ENCODE peak calls at places on chromosomes 16 and 17, in seven cellular contexts. V is astrocyte of the cerebellum; Z is left ventricle myocardium inferior; X is mammary epithelial cell; I is AG10803; C is CD8-positive, alpha-beta T cell; D is heart right ventricle. S is an unnamed sample.

GRCh38 chr17:59846391-59847165 is 46.2 kb downstream of the TUBD1 start:
- DNase-seq in Z (peak), C (no peak), I (peak), X (peak), D (no peak), V (peak), S (no peak)

GRCh38 chr16:82694239-82694874 is 67.6 kb downstream of the CDH13 start:
- DNase-seq in C (no peak), V (no peak), Z (no peak), X (peak), I (peak), D (no peak), S (no peak)

GRCh38 chr16:20814761-20815160 is 8.4 kb downstream of the REXO5 start:
- DNase-seq in V (peak), I (no peak), X (no peak), Z (no peak), C (no peak), D (no peak), S (peak)

GRCh38 chr16:61891460-61891859 is 144.8 kb downstream of the CDH8 start:
- DNase-seq in V (no peak), X (no peak), D (no peak), I (no peak), C (no peak), Z (no peak), S (no peak)

GRCh38 chr16:67552476-67552875 is 9.8 kb upstream of the CTCF start:
- DNase-seq in I (no peak), X (no peak), Z (no peak), C (no peak), D (no peak), V (no peak), S (no peak)

GRCh38 chr17:55289978-55290377 is 25.2 kb downstream of the HLF start:
- DNase-seq in I (no peak), X (no peak), V (no peak), Z (no peak), C (no peak), D (no peak), S (no peak)

GRCh38 chr16:79004281-79004680 is 596.3 kb downstream of the MAF start:
- DNase-seq in Z (no peak), D (no peak), X (no peak), I (no peak), V (no peak), C (no peak), S (no peak)

GRCh38 chr17:78997231-78997741 is 12.3 kb downstream of the CANT1 start:
- DNase-seq in C (no peak), V (no peak), X (no peak), Z (no peak), I (no peak), D (no peak), S (no peak)

GRCh38 chr17:74211141-74211928 is 2.0 kb upstream of the TTYH2 start:
- DNase-seq in D (no peak), X (no peak), V (no peak), Z (no peak), I (no peak), C (no peak), S (no peak)

GRCh38 chr17:9279911-9280310 is 258.6 kb downstream of the NTN1 start:
- DNase-seq in D (no peak), Z (no peak), X (no peak), I (no peak), C (no peak), V (no peak), S (no peak)

GRCh38 chr16:72371307-72372081 is 199.5 kb upstream of the PMFBP1 start:
- DNase-seq in V (peak), I (peak), X (peak), C (no peak), D (no peak), Z (no peak), S (no peak)

GRCh38 chr17:42112552-42113176 is at the start of gene DHX58:
- DNase-seq in V (peak), C (peak), I (peak), D (peak), X (peak), Z (peak), S (peak)

GRCh38 chr16:55010492-55011260 is 80.0 kb downstream of the IRX5 start:
- DNase-seq in X (no peak), I (peak), D (no peak), V (no peak), C (no peak), Z (no peak), S (no peak)

GRCh38 chr16:10629592-10629963 is 49.2 kb upstream of the EMP2 start:
- DNase-seq in I (no peak), D (no peak), C (no peak), V (no peak), X (no peak), Z (no peak), S (no peak)

GRCh38 chr17:60142872-60143499 is 6.8 kb upstream of the CA4 start:
- DNase-seq in X (peak), V (peak), Z (peak), I (peak), D (peak), C (peak), S (peak)

GRCh38 chr17:78759203-78759968 is 22.7 kb downstream of the CYTH1 start:
- DNase-seq in D (peak), I (no peak), X (no peak), Z (peak), V (peak), C (peak), S (peak)

GRCh38 chr16:63652091-63652490 is 1469.8 kb downstream of the CDH11 start:
- DNase-seq in D (no peak), V (no peak), C (no peak), Z (no peak), X (no peak), I (no peak), S (no peak)

GRCh38 chr16:3971706-3972105 is 91.2 kb upstream of the CREBBP start:
- DNase-seq in X (no peak), Z (no peak), I (no peak), D (no peak), C (no peak), V (no peak), S (no peak)

GRCh38 chr17:49195746-49196145 is 14.6 kb downstream of the GNGT2 start:
- DNase-seq in X (no peak), D (no peak), I (no peak), C (no peak), V (no peak), Z (no peak), S (no peak)

GRCh38 chr17:56798916-56799315 is 34.8 kb downstream of the C17orf67 start:
- DNase-seq in D (no peak), I (peak), X (no peak), C (no peak), V (no peak), Z (no peak), S (no peak)

GRCh38 chr17:31469959-31470358 is 78.5 kb downstream of the RAB11FIP4 start:
- DNase-seq in X (no peak), V (no peak), I (no peak), Z (no peak), C (no peak), D (no peak), S (peak)

GRCh38 chr16:11639925-11640899 is 28.0 kb upstream of the SNN start:
- DNase-seq in X (peak), I (peak), D (peak), V (peak), Z (peak), C (no peak), S (no peak)

GRCh38 chr17:74715144-74715543 is 2.4 kb upstream of the CD300LF start:
- DNase-seq in Z (no peak), V (no peak), X (no peak), D (no peak), I (no peak), C (no peak), S (no peak)

GRCh38 chr17:3685174-3685812 is 10.7 kb downstream of the P2RX5 start:
- DNase-seq in Z (no peak), C (no peak), X (peak), I (no peak), V (no peak), D (no peak), S (no peak)

GRCh38 chr17:21376585-21376834 is 353 bp downstream of the KCNJ12 start:
- DNase-seq in I (no peak), Z (no peak), V (no peak), C (no peak), X (no peak), D (peak), S (no peak)

GRCh38 chr16:19138601-19139000 is 24.8 kb downstream of the ITPRIPL2 start:
- DNase-seq in X (peak), D (peak), Z (peak), I (peak), C (no peak), V (no peak), S (no peak)

DNA sequence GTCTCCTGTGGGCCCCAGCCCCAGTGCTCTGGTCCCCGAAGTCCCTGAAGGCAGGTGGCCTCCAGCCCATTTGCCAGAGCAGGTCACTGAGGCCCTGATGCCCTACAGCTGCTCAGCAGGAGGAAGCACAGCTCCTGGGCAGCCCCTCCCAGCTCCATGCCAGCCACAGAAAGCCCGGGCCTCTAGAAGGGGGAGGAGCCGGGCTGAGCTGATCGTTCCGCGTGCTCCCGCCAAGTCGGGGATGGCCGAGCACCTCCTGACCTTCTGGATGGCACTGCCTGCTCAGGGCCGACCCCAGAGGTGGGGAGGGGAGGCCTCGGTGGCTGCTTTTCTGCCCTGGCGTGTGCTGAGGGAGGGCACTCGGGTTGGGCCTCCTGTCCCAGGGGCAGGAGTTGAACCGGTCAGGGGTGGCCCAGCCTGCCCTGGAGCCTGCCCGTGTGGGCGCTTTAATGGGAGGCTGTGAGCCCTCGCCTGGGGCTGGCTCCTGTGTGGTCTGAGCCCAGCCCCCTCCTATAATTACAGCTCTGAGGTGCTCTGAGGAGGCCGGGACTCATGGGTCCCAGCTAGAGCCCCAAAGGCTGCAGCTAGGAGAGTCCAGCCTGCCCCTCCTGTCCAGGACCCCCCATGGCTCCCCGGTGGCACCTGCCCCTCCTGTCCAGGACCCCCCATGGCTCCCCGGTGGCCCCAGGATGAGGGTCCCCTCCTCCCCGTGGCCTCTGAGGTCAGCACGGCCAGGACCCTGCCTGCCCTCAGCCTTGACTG is 29.7 kb downstream of the ZFPM1 start:
- DNase-seq in V (no peak), D (no peak), Z (no peak), C (no peak), X (no peak), I (no peak), S (no peak)
- H3K4me3 ChIP-seq in V (no peak), D (no peak), Z (no peak), C (no peak), X (no peak), I (no peak), S (no peak)

GRCh38 chr17:82846061-82846691 is 6.4 kb upstream of the ZNF750 start:
- DNase-seq in I (no peak), V (no peak), C (no peak), X (no peak), D (no peak), Z (no peak), S (no peak)

GRCh38 chr17:82849076-82849945 is 9.5 kb upstream of the ZNF750 start:
- DNase-seq in I (no peak), X (no peak), V (no peak), C (no peak), Z (no peak), D (no peak), S (no peak)

GRCh38 chr17:82845163-82845807 is 5.5 kb upstream of the ZNF750 start:
- DNase-seq in I (no peak), C (no peak), X (no peak), D (peak), Z (peak), V (no peak), S (no peak)

GRCh38 chr17:82851381-82851780 is 11.6 kb upstream of the ZNF750 start:
- DNase-seq in C (no peak), Z (no peak), V (no peak), D (no peak), X (no peak), I (no peak), S (no peak)

DNA sequence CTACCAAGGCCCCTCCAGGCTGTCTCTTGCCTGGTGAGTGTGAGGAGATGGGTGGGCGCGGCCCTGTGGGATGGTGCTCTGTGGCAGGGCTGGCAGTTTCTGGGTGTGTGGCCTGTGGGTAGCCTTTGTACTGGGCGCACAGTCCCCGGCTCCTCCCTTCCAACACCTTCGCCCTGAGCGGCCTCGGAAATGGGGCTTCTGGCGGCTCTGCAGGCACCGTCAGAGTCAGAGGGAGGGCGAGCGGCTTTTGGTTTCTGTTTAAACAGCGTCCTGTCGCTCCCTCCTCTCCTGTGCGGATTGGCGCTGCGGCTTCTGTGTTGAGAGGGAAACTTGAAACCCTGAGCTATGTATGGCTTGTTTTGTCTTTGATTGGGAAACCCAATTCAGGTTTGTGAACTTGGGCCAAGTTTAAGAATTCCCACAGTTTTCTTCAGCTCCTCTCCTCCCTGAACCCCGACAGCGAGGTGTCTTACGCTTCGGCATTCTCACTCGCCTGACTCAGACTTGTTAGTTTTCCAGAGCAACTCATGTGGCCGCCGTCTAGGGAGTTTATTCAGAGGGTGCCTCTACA is 8.3 kb upstream of the ZNF750 start:
- DNase-seq in D (peak), V (peak), C (peak), Z (no peak), I (peak), X (peak), S (peak)
- H3K4me3 ChIP-seq in D (no peak), V (no peak), C (no peak), Z (peak), I (no peak), X (peak), S (peak)

DNA sequence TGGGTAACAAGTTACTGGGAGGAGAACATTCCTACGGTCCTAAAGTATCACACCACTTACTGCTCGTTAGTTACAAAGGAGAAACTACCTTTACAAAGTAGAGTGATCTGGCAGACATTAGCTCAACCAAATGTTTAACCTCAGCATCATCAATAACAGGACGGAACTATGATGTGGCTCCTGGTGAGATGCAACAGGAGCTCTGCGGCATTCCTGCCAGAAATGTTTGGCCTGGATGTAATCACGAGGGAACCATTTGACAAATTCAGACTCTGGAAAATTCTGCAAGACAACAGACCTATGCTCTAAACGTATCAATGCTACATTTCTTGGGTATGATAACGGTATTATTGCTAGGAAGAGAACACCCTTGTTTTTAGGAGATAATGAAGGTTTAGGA is 80.4 kb downstream of the MRM3 start:
- DNase-seq in C (no peak), I (no peak), X (no peak), Z (no peak), D (no peak), V (no peak), S (no peak)
- H3K4me3 ChIP-seq in C (no peak), I (no peak), X (no peak), Z (no peak), D (no peak), V (no peak), S (no peak)

DNA sequence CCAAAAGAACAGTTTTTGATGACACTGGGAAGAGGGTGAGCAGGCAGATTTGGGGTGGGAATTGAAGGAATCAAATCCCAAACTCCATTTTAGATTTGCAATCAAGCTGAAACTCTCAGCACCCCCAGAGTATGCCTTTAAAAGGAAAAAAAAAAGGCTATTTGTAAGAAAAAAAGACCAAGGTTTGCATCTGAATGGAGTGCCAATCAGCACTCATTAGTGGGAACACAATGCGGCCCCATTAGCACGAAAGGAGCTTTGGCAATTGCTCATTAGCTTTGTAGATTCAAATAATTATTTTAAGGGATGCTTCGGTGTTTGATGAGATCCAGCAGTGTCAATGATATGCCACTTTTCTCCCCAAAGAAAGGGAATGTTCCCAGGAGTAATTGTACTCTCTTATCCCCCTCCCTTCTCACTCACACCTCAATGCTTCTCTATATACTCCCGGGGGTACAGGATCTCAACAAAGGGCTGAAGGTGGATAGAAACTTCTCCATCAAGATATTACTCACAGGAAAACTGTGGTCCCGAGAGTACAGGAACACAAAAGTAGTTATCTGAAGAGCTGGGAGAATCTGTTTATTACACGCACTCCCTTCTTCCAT is 32.2 kb downstream of the CHP2 start:
- DNase-seq in X (no peak), D (no peak), I (no peak), C (no peak), Z (no peak), V (no peak), S (no peak)
- H3K4me3 ChIP-seq in X (no peak), D (no peak), I (no peak), C (no peak), Z (no peak), V (no peak), S (no peak)

DNA sequence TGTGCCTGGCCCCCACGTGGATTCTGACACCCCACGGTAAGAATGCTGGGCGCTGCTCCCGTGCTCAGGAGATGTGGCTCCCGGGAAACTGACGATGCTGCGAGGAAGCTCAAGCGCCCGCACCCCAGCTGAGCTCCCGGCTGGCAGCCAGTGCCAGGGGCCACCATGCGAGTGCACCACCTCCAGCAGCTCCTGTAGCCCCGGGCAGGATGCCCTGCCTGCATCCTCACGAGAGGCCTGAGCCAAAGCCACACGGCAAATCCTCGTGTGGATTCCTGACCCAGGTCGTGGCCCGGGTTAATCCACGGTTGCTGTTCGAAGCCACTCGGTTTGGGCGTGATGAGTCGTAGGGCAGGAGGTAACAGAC is 11.6 kb upstream of the DPEP1 start:
- DNase-seq in I (no peak), D (no peak), C (no peak), V (no peak), Z (no peak), X (no peak), S (no peak)
- H3K4me3 ChIP-seq in I (no peak), D (no peak), C (no peak), V (no peak), Z (no peak), X (no peak), S (no peak)

DNA sequence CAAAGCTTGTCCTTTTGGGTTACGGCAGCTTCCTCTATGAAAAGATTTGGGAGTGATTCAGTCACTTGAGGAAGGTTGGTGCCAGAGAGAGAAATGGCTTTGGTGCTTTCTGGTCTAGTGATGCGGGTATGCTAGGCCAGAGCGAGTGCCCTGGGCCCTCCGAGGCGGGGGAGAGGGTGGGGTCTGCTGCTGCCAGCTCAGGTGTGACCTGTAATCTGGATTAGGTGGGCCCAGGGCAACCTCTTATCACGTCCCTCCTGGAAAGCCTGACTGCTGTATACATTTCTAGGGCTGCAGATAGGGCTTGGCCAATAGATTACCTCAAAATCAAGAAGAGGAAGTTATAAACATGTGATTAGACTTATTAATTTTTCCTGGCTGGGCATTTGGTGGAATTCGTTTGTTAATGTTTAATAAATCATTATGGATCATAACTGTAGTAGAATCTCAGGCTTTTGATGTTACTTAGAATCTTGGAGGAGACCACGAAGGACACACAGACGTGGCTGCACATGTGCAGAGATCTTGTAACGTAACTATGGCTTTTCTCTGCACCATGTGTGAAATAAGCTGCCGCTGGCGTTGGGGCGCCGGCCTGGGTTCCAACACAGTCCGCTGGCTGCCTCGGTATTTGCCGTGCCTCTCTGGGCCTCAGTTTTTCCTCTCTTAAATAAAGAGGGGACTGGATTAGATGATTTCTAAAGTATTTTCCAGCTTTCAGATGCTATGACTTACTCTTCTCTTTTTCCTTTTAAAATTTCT is 1.2 kb downstream of the IRF8 start:
- DNase-seq in Z (no peak), D (no peak), C (no peak), X (no peak), I (no peak), V (no peak), S (no peak)
- H3K4me3 ChIP-seq in Z (peak), D (no peak), C (no peak), X (no peak), I (no peak), V (no peak), S (no peak)

DNA sequence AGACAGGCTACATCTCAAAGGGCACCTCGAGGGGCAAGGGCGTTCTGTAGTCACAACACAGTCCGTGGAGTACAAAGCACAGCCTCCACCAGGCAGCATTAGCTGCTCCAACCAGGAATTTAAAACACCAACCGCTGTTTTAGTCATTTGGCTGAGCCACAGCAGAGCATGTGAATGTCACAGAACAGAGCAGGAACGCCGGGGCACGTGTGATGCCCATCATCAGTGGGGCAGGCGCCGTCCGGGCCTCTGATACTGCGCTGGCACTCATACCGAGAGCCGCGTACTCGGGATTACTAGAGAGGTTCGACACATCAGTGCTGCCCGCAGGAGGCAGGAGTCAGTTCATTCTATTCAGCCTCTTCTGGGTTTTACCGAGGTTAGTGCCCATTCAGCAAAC is 13.8 kb upstream of the MNT start:
- DNase-seq in V (no peak), D (no peak), I (no peak), C (no peak), Z (no peak), X (no peak), S (no peak)
- H3K4me3 ChIP-seq in V (no peak), D (no peak), I (no peak), C (no peak), Z (no peak), X (no peak), S (no peak)

GRCh38 chr17:40447148-40447644 is 3.9 kb downstream of the IGFBP4 start:
- DNase-seq in I (no peak), D (no peak), C (no peak), Z (no peak), X (no peak), V (no peak), S (no peak)
- H3K4me3 ChIP-seq in I (peak), D (peak), C (no peak), Z (peak), X (no peak), V (no peak), S (no peak)

S was measured in Jurkat, Clone E6-1.